ENCODE peak calls at places on chromosomes 16 and 17, in eight cellular contexts. One of them, this sample, is unnamed.

GRCh38 chr17:45050680-45051059 is 762 bp downstream of the DCAKD start:
- DNase-seq in ELF-1: peak
- DNase-seq in mesothelial cell of epicardium: no peak
- DNase-seq in NCI-H1436: peak
- DNase-seq in AG08396: peak
- DNase-seq in C1 segment of cervical spinal cord: no peak
- DNase-seq in kidney glomerular epithelial cell: peak
- DNase-seq in putamen: no peak
- DNase-seq in this sample: no peak

GRCh38 chr17:48528153-48528912 is 2.5 kb downstream of the HOXB1 start:
- DNase-seq in putamen: no peak
- DNase-seq in AG08396: no peak
- DNase-seq in ELF-1: peak
- DNase-seq in kidney glomerular epithelial cell: no peak
- DNase-seq in C1 segment of cervical spinal cord: no peak
- DNase-seq in mesothelial cell of epicardium: no peak
- DNase-seq in NCI-H1436: no peak
- DNase-seq in this sample: no peak

GRCh38 chr16:907361-907760 is 63.4 kb downstream of the LMF1 start:
- DNase-seq in C1 segment of cervical spinal cord: no peak
- DNase-seq in AG08396: no peak
- DNase-seq in putamen: no peak
- DNase-seq in NCI-H1436: no peak
- DNase-seq in kidney glomerular epithelial cell: no peak
- DNase-seq in mesothelial cell of epicardium: no peak
- DNase-seq in ELF-1: no peak
- DNase-seq in this sample: no peak

GRCh38 chr16:1991135-1991551 is 1.4 kb downstream of the SYNGR3 start:
- DNase-seq in kidney glomerular epithelial cell: no peak
- DNase-seq in C1 segment of cervical spinal cord: no peak
- DNase-seq in putamen: no peak
- DNase-seq in ELF-1: no peak
- DNase-seq in mesothelial cell of epicardium: no peak
- DNase-seq in AG08396: no peak
- DNase-seq in NCI-H1436: no peak
- DNase-seq in this sample: no peak

GRCh38 chr17:41645371-41646063 is 21.1 kb upstream of the KRT17 start:
- DNase-seq in C1 segment of cervical spinal cord: no peak
- DNase-seq in ELF-1: peak
- DNase-seq in AG08396: peak
- DNase-seq in mesothelial cell of epicardium: no peak
- DNase-seq in NCI-H1436: no peak
- DNase-seq in putamen: no peak
- DNase-seq in kidney glomerular epithelial cell: peak
- DNase-seq in this sample: peak

GRCh38 chr17:19876524-19877161 is 8.9 kb upstream of the ULK2 start:
- DNase-seq in AG08396: no peak
- DNase-seq in kidney glomerular epithelial cell: no peak
- DNase-seq in NCI-H1436: no peak
- DNase-seq in C1 segment of cervical spinal cord: peak
- DNase-seq in mesothelial cell of epicardium: no peak
- DNase-seq in ELF-1: no peak
- DNase-seq in putamen: peak
- DNase-seq in this sample: no peak

GRCh38 chr16:31331141-31331764 is 23.7 kb upstream of the ITGAX start:
- DNase-seq in AG08396: peak
- DNase-seq in C1 segment of cervical spinal cord: no peak
- DNase-seq in NCI-H1436: no peak
- DNase-seq in kidney glomerular epithelial cell: no peak
- DNase-seq in mesothelial cell of epicardium: no peak
- DNase-seq in putamen: no peak
- DNase-seq in ELF-1: no peak
- DNase-seq in this sample: no peak

GRCh38 chr17:76140661-76141211 is 309 bp downstream of the FOXJ1 start:
- DNase-seq in ELF-1: no peak
- DNase-seq in AG08396: no peak
- DNase-seq in kidney glomerular epithelial cell: no peak
- DNase-seq in putamen: no peak
- DNase-seq in mesothelial cell of epicardium: no peak
- DNase-seq in NCI-H1436: no peak
- DNase-seq in C1 segment of cervical spinal cord: no peak
- DNase-seq in this sample: no peak

GRCh38 chr16:80463776-80464175 is 77.0 kb upstream of the DYNLRB2 start:
- DNase-seq in kidney glomerular epithelial cell: peak
- DNase-seq in ELF-1: no peak
- DNase-seq in putamen: no peak
- DNase-seq in AG08396: no peak
- DNase-seq in NCI-H1436: no peak
- DNase-seq in mesothelial cell of epicardium: no peak
- DNase-seq in C1 segment of cervical spinal cord: no peak
- DNase-seq in this sample: no peak

GRCh38 chr16:17271687-17272086 is 199.1 kb downstream of the XYLT1 start:
- DNase-seq in ELF-1: no peak
- DNase-seq in putamen: peak
- DNase-seq in AG08396: no peak
- DNase-seq in C1 segment of cervical spinal cord: no peak
- DNase-seq in kidney glomerular epithelial cell: no peak
- DNase-seq in NCI-H1436: no peak
- DNase-seq in mesothelial cell of epicardium: peak
- DNase-seq in this sample: no peak

GRCh38 chr17:32191306-32191705 is 49.0 kb downstream of the RHOT1 start:
- DNase-seq in C1 segment of cervical spinal cord: no peak
- DNase-seq in mesothelial cell of epicardium: no peak
- DNase-seq in NCI-H1436: no peak
- DNase-seq in AG08396: peak
- DNase-seq in ELF-1: no peak
- DNase-seq in putamen: no peak
- DNase-seq in kidney glomerular epithelial cell: no peak
- DNase-seq in this sample: no peak

GRCh38 chr17:43021739-43022512 is at the start of gene VAT1:
- DNase-seq in C1 segment of cervical spinal cord: peak
- DNase-seq in ELF-1: peak
- DNase-seq in mesothelial cell of epicardium: peak
- DNase-seq in NCI-H1436: peak
- DNase-seq in kidney glomerular epithelial cell: peak
- DNase-seq in putamen: peak
- DNase-seq in AG08396: peak
- DNase-seq in this sample: peak

GRCh38 chr17:62673614-62674362 is 46.3 kb downstream of the MRC2 start:
- DNase-seq in kidney glomerular epithelial cell: no peak
- DNase-seq in AG08396: no peak
- DNase-seq in NCI-H1436: no peak
- DNase-seq in ELF-1: no peak
- DNase-seq in putamen: no peak
- DNase-seq in C1 segment of cervical spinal cord: no peak
- DNase-seq in mesothelial cell of epicardium: no peak
- DNase-seq in this sample: no peak

GRCh38 chr16:59567496-59567895 is 833.4 kb upstream of the GOT2 start:
- DNase-seq in ELF-1: peak
- DNase-seq in NCI-H1436: no peak
- DNase-seq in kidney glomerular epithelial cell: no peak
- DNase-seq in putamen: no peak
- DNase-seq in C1 segment of cervical spinal cord: no peak
- DNase-seq in mesothelial cell of epicardium: no peak
- DNase-seq in AG08396: no peak
- DNase-seq in this sample: no peak

GRCh38 chr16:89164436-89164835 is 7.1 kb upstream of the CDH15 start:
- DNase-seq in ELF-1: no peak
- DNase-seq in NCI-H1436: no peak
- DNase-seq in mesothelial cell of epicardium: no peak
- DNase-seq in kidney glomerular epithelial cell: no peak
- DNase-seq in AG08396: no peak
- DNase-seq in C1 segment of cervical spinal cord: no peak
- DNase-seq in putamen: no peak
- DNase-seq in this sample: no peak

GRCh38 chr17:53088501-53088900 is 734.2 kb upstream of the KIF2B start:
- DNase-seq in AG08396: no peak
- DNase-seq in NCI-H1436: no peak
- DNase-seq in kidney glomerular epithelial cell: no peak
- DNase-seq in ELF-1: no peak
- DNase-seq in putamen: no peak
- DNase-seq in mesothelial cell of epicardium: no peak
- DNase-seq in C1 segment of cervical spinal cord: no peak
- DNase-seq in this sample: no peak

GRCh38 chr16:57257455-57258070 is 12.5 kb downstream of the ARL2BP start:
- DNase-seq in NCI-H1436: no peak
- DNase-seq in kidney glomerular epithelial cell: no peak
- DNase-seq in mesothelial cell of epicardium: peak
- DNase-seq in C1 segment of cervical spinal cord: no peak
- DNase-seq in ELF-1: no peak
- DNase-seq in AG08396: no peak
- DNase-seq in putamen: no peak
- DNase-seq in this sample: no peak

GRCh38 chr16:24686678-24687077 is 42.8 kb upstream of the TNRC6A start:
- DNase-seq in putamen: no peak
- DNase-seq in kidney glomerular epithelial cell: no peak
- DNase-seq in NCI-H1436: no peak
- DNase-seq in ELF-1: peak
- DNase-seq in AG08396: no peak
- DNase-seq in mesothelial cell of epicardium: no peak
- DNase-seq in C1 segment of cervical spinal cord: no peak
- DNase-seq in this sample: no peak

GRCh38 chr17:50621562-50621961 is 13.1 kb upstream of the ABCC3 start:
- DNase-seq in putamen: no peak
- DNase-seq in AG08396: no peak
- DNase-seq in mesothelial cell of epicardium: no peak
- DNase-seq in kidney glomerular epithelial cell: no peak
- DNase-seq in C1 segment of cervical spinal cord: no peak
- DNase-seq in ELF-1: no peak
- DNase-seq in NCI-H1436: no peak
- DNase-seq in this sample: no peak

GRCh38 chr16:75337430-75337829 is 86.0 kb upstream of the BCAR1 start:
- DNase-seq in C1 segment of cervical spinal cord: no peak
- DNase-seq in ELF-1: no peak
- DNase-seq in kidney glomerular epithelial cell: no peak
- DNase-seq in mesothelial cell of epicardium: no peak
- DNase-seq in NCI-H1436: no peak
- DNase-seq in AG08396: no peak
- DNase-seq in putamen: no peak
- DNase-seq in this sample: no peak

GRCh38 chr17:81249233-81250040 is 10.3 kb downstream of the NDUFAF8 start:
- DNase-seq in ELF-1: no peak
- DNase-seq in C1 segment of cervical spinal cord: no peak
- DNase-seq in mesothelial cell of epicardium: no peak
- DNase-seq in AG08396: no peak
- DNase-seq in kidney glomerular epithelial cell: no peak
- DNase-seq in NCI-H1436: no peak
- DNase-seq in putamen: no peak
- DNase-seq in this sample: no peak

GRCh38 chr17:76797441-76797840 is 59.5 kb downstream of the MFSD11 start:
- DNase-seq in kidney glomerular epithelial cell: no peak
- DNase-seq in AG08396: no peak
- DNase-seq in mesothelial cell of epicardium: no peak
- DNase-seq in putamen: no peak
- DNase-seq in C1 segment of cervical spinal cord: no peak
- DNase-seq in ELF-1: peak
- DNase-seq in NCI-H1436: no peak
- DNase-seq in this sample: no peak

GRCh38 chr17:9225305-9226101 is 204.2 kb downstream of the NTN1 start:
- DNase-seq in putamen: no peak
- DNase-seq in mesothelial cell of epicardium: no peak
- DNase-seq in ELF-1: peak
- DNase-seq in AG08396: no peak
- DNase-seq in kidney glomerular epithelial cell: no peak
- DNase-seq in C1 segment of cervical spinal cord: no peak
- DNase-seq in NCI-H1436: no peak
- DNase-seq in this sample: no peak

GRCh38 chr17:79944821-79945391 is 90.8 kb downstream of the TBC1D16 start:
- DNase-seq in mesothelial cell of epicardium: no peak
- DNase-seq in AG08396: no peak
- DNase-seq in NCI-H1436: no peak
- DNase-seq in ELF-1: peak
- DNase-seq in kidney glomerular epithelial cell: no peak
- DNase-seq in C1 segment of cervical spinal cord: no peak
- DNase-seq in putamen: no peak
- DNase-seq in this sample: no peak

GRCh38 chr16:56848955-56849689 is 15.9 kb upstream of the SLC12A3 start:
- DNase-seq in ELF-1: no peak
- DNase-seq in mesothelial cell of epicardium: no peak
- DNase-seq in NCI-H1436: no peak
- DNase-seq in kidney glomerular epithelial cell: peak
- DNase-seq in AG08396: peak
- DNase-seq in putamen: peak
- DNase-seq in C1 segment of cervical spinal cord: no peak
- DNase-seq in this sample: no peak

GRCh38 chr17:32882029-32882428 is 5.1 kb upstream of the MYO1D start:
- DNase-seq in kidney glomerular epithelial cell: no peak
- DNase-seq in mesothelial cell of epicardium: no peak
- DNase-seq in C1 segment of cervical spinal cord: no peak
- DNase-seq in NCI-H1436: no peak
- DNase-seq in ELF-1: no peak
- DNase-seq in AG08396: no peak
- DNase-seq in putamen: no peak
- DNase-seq in this sample: no peak

GRCh38 chr16:88561485-88562369 is 8.5 kb upstream of the ZC3H18 start:
- DNase-seq in mesothelial cell of epicardium: peak
- DNase-seq in ELF-1: peak
- DNase-seq in kidney glomerular epithelial cell: peak
- DNase-seq in NCI-H1436: peak
- DNase-seq in AG08396: peak
- DNase-seq in putamen: peak
- DNase-seq in C1 segment of cervical spinal cord: no peak
- DNase-seq in this sample: peak

GRCh38 chr16:12268602-12269001 is 292.1 kb downstream of the SNX29 start:
- DNase-seq in mesothelial cell of epicardium: no peak
- DNase-seq in C1 segment of cervical spinal cord: no peak
- DNase-seq in NCI-H1436: no peak
- DNase-seq in ELF-1: no peak
- DNase-seq in putamen: no peak
- DNase-seq in AG08396: no peak
- DNase-seq in kidney glomerular epithelial cell: no peak
- DNase-seq in this sample: no peak

This sample was measured in dermis microvascular lymphatic vessel endothelial cell.